ENCODE peak calls at places on chromosomes 4 and X, in ten cellular contexts. F, D, R, L, H, K, C, M, P and N are unnamed samples.

GRCh38 chr4:156512622-156513021 is 459.0 kb downstream of the PDGFC start:
- DNase-seq in H (no peak), P (no peak), F (peak; percentile 14), M (no peak), R (no peak), K (no peak), D (no peak), C (no peak), L (no peak), N (no peak)

GRCh38 chrX:40415675-40416074 is 165.1 kb upstream of the ATP6AP2 start:
- DNase-seq in M (no peak), P (no peak), F (no peak), D (no peak), L (no peak), R (no peak), H (no peak), K (no peak), C (no peak), N (no peak)

GRCh38 chr4:147740176-147740575 is 8.3 kb downstream of the ARHGAP10 start:
- DNase-seq in F (no peak), C (no peak), D (no peak), K (no peak), H (no peak), R (no peak), P (no peak), L (no peak), M (no peak), N (no peak)

GRCh38 chrX:153968754-153969124 is 2.9 kb downstream of the HCFC1 start:
- DNase-seq in D (no peak), C (peak; percentile 74), K (peak; percentile 30), P (peak; percentile 50), L (no peak), F (peak; percentile 29), M (no peak), H (no peak), R (no peak), N (no peak)

GRCh38 chr4:1164444-1164843 is 7.9 kb downstream of the SPON2 start:
- DNase-seq in R (no peak), D (no peak), P (no peak), F (no peak), H (no peak), K (no peak), C (no peak), L (no peak), M (no peak), N (no peak)

GRCh38 chrX:46376246-46376885 is 168.9 kb downstream of the ZNF674 start:
- DNase-seq in M (no peak), K (peak; percentile 22), C (peak; percentile 62), D (peak; percentile 32), R (peak; percentile 33), F (peak; percentile 61), P (peak; percentile 38), L (peak; percentile 56), H (no peak), N (no peak)

GRCh38 chr4:121666091-121666679 is 30.6 kb downstream of the ANXA5 start:
- DNase-seq in K (no peak), F (no peak), H (no peak), L (no peak), P (no peak), M (no peak), R (no peak), C (no peak), D (no peak), N (no peak)

GRCh38 chrX:114964374-114964773 is 53.0 kb downstream of the IL13RA2 start:
- DNase-seq in K (no peak), F (peak; percentile 6), L (no peak), P (no peak), R (no peak), H (no peak), M (no peak), C (no peak), D (no peak), N (no peak)

GRCh38 chr4:40736910-40737309 is 12.8 kb upstream of the NSUN7 start:
- DNase-seq in D (no peak), H (no peak), R (no peak), P (no peak), K (peak; percentile 9), M (no peak), L (no peak), F (peak; percentile 37), C (peak; percentile 66), N (no peak)

GRCh38 chr4:68375667-68376559 is 26.0 kb upstream of the YTHDC1 start:
- DNase-seq in D (peak; percentile 36), F (peak; percentile 70), C (peak; percentile 55), R (peak; percentile 50), K (peak; percentile 55), L (peak; percentile 68), H (no peak), M (peak; percentile 15), P (peak; percentile 50), N (peak; percentile 20)

GRCh38 chr4:89152972-89153371 is 41.6 kb downstream of the TIGD2 start:
- DNase-seq in M (no peak), H (no peak), D (no peak), F (no peak), P (no peak), R (no peak), L (no peak), C (peak; percentile 5), K (peak; percentile 49), N (no peak)

GRCh38 chr4:80058740-80059139 is 14.3 kb downstream of the ANTXR2 start:
- DNase-seq in D (peak; percentile 35), M (no peak), H (no peak), C (peak; percentile 92), F (peak; percentile 8), R (no peak), L (no peak), K (no peak), P (peak; percentile 24), N (no peak)

GRCh38 chrX:50579955-50580354 is 109.3 kb upstream of the DGKK start:
- DNase-seq in L (peak; percentile 47), D (peak; percentile 19), F (peak; percentile 47), R (peak; percentile 4), P (peak; percentile 15), C (peak; percentile 68), K (peak; percentile 65), M (peak; percentile 20), H (no peak), N (peak; percentile 6)

GRCh38 chr4:159428975-159429692 is 326.3 kb downstream of the RAPGEF2 start:
- DNase-seq in D (no peak), P (no peak), H (no peak), R (no peak), K (no peak), F (no peak), M (no peak), L (no peak), C (no peak), N (no peak)

GRCh38 chr4:39613093-39613656 is 25.5 kb downstream of the SMIM14 start:
- DNase-seq in R (no peak), H (no peak), L (no peak), D (no peak), M (no peak), P (no peak), F (peak; percentile 72), C (no peak), K (no peak), N (no peak)

GRCh38 chr4:186204103-186204559 is 12.8 kb downstream of the CYP4V2 start:
- DNase-seq in D (no peak), K (peak; percentile 53), F (peak; percentile 46), H (no peak), C (no peak), P (peak; percentile 81), M (peak; percentile 69), L (no peak), R (no peak), N (no peak)

GRCh38 chr4:174697164-174697563 is 131.9 kb downstream of the GLRA3 start:
- DNase-seq in R (no peak), F (no peak), P (no peak), H (no peak), K (no peak), M (no peak), D (no peak), L (no peak), C (peak; percentile 1), N (no peak)

GRCh38 chr4:67885727-67886126 is 1.9 kb upstream of the TMPRSS11D start:
- DNase-seq in L (no peak), F (peak; percentile 95), R (peak; percentile 67), D (no peak), P (no peak), H (no peak), C (peak; percentile 62), M (no peak), K (no peak), N (no peak)

GRCh38 chrX:131802836-131803626 is 220.1 kb upstream of the STK26 start:
- DNase-seq in D (peak; percentile 39), K (peak; percentile 74), C (peak; percentile 5), P (peak; percentile 49), R (no peak), F (no peak), M (peak; percentile 85), L (no peak), H (peak; percentile 0), N (no peak)

GRCh38 chr4:11106769-11107168 is 321.9 kb downstream of the HS3ST1 start:
- DNase-seq in F (no peak), D (no peak), R (no peak), H (no peak), C (peak; percentile 30), K (no peak), M (no peak), P (no peak), L (no peak), N (no peak)

GRCh38 chrX:82813671-82814078 is 694.4 kb upstream of the POU3F4 start:
- DNase-seq in P (no peak), H (no peak), R (peak; percentile 93), C (no peak), L (no peak), M (no peak), K (no peak), D (no peak), F (peak; percentile 1), N (no peak)

GRCh38 chr4:185811509-185812364 is at the start of gene SORBS2:
- DNase-seq in R (no peak), L (no peak), H (no peak), P (no peak), D (no peak), F (peak; percentile 22), K (peak; percentile 21), C (no peak), M (peak; percentile 39), N (peak; percentile 36)